ENCODE peak calls at places on chromosomes 5 and 9, in five cellular contexts. S is colonic mucosa, X is lower lobe of right lung, I is osteocyte, V is globus pallidus. A is an unnamed sample.

GRCh38 chr9:20189871-20190270 is 401.0 kb upstream of the SLC24A2 start:
- DNase-seq in V (no peak), I (no peak), X (no peak), S (no peak), A (no peak)

GRCh38 chr5:91556-92263 is at the start of gene PLEKHG4B:
- DNase-seq in X (no peak), S (no peak), V (no peak), I (peak), A (no peak)

GRCh38 chr9:121299125-121299466 is 31.1 kb downstream of the GSN start:
- DNase-seq in V (no peak), S (peak), I (no peak), X (peak), A (no peak)

GRCh38 chr9:96399335-96399633 is 15.8 kb upstream of the SLC35D2 start:
- DNase-seq in V (no peak), S (no peak), I (no peak), X (no peak), A (no peak)

GRCh38 chr5:44336708-44337107 is 52.5 kb downstream of the FGF10 start:
- DNase-seq in I (no peak), V (no peak), X (no peak), S (no peak), A (no peak)

GRCh38 chr5:29378104-29378503 is 1815.4 kb upstream of the CDH6 start:
- DNase-seq in V (no peak), S (no peak), I (no peak), X (no peak), A (no peak)

GRCh38 chr9:92589918-92590317 is 54.1 kb upstream of the ECM2 start:
- DNase-seq in V (no peak), S (no peak), I (no peak), X (no peak), A (no peak)

GRCh38 chr9:71249729-71250317 is 128.4 kb upstream of the TRPM3 start:
- DNase-seq in I (no peak), S (peak), V (peak), X (no peak), A (no peak)

GRCh38 chr5:170939178-170939577 is 77.4 kb downstream of the RANBP17 start:
- DNase-seq in S (no peak), V (no peak), I (no peak), X (no peak), A (no peak)

GRCh38 chr5:107671742-107672211 is 1.0 kb upstream of the EFNA5 start:
- DNase-seq in I (no peak), V (no peak), S (no peak), X (no peak), A (no peak)

GRCh38 chr5:131548190-131548589 is 86.8 kb downstream of the RAPGEF6 start:
- DNase-seq in V (no peak), X (no peak), I (no peak), S (no peak), A (no peak)

GRCh38 chr5:127003798-127004495 is 26.4 kb downstream of the MARCHF3 start:
- DNase-seq in X (no peak), I (no peak), S (peak), V (no peak), A (no peak)

GRCh38 chr5:125205604-125206221 is 459.3 kb upstream of the ZNF608 start:
- DNase-seq in S (no peak), V (no peak), X (no peak), I (no peak), A (no peak)

GRCh38 chr9:14433841-14434511 is 120.0 kb upstream of the NFIB start:
- DNase-seq in V (peak), S (no peak), I (no peak), X (no peak), A (peak)